ENCODE peak calls at places on chromosomes 7 and 10, in ten cellular contexts. One of them, this sample, is unnamed.

GRCh38 chr7:72321081-72321480 is 91.1 kb downstream of the CALN1 start:
- DNase-seq in CD4-positive, alpha-beta T cell: no peak
- DNase-seq in EL: no peak
- DNase-seq in myocyte: no peak
- DNase-seq in C1 segment of cervical spinal cord: no peak
- DNase-seq in activated CD8-positive, alpha-beta memory T cell treated with anti-CD3 and anti-CD28 coated beads for 48 hours: no peak
- DNase-seq in fibroblast of mammary gland: no peak
- DNase-seq in putamen: no peak
- DNase-seq in HEK293T: no peak
- DNase-seq in T-cell: no peak
- DNase-seq in this sample: no peak

GRCh38 chr7:149467321-149467859 is 6.5 kb upstream of the ZNF777 start:
- DNase-seq in T-cell: no peak
- DNase-seq in HEK293T: no peak
- DNase-seq in putamen: no peak
- DNase-seq in fibroblast of mammary gland: no peak
- DNase-seq in C1 segment of cervical spinal cord: no peak
- DNase-seq in myocyte: no peak
- DNase-seq in activated CD8-positive, alpha-beta memory T cell treated with anti-CD3 and anti-CD28 coated beads for 48 hours: no peak
- DNase-seq in CD4-positive, alpha-beta T cell: no peak
- DNase-seq in EL: no peak
- DNase-seq in this sample: no peak

GRCh38 chr7:21293771-21294170 is 134.1 kb upstream of the SP4 start:
- DNase-seq in EL: no peak
- DNase-seq in putamen: no peak
- DNase-seq in C1 segment of cervical spinal cord: no peak
- DNase-seq in T-cell: no peak
- DNase-seq in activated CD8-positive, alpha-beta memory T cell treated with anti-CD3 and anti-CD28 coated beads for 48 hours: no peak
- DNase-seq in fibroblast of mammary gland: no peak
- DNase-seq in CD4-positive, alpha-beta T cell: no peak
- DNase-seq in HEK293T: no peak
- DNase-seq in myocyte: no peak
- DNase-seq in this sample: no peak

GRCh38 chr10:120953897-120954296 is 102.7 kb downstream of the WDR11 start:
- DNase-seq in activated CD8-positive, alpha-beta memory T cell treated with anti-CD3 and anti-CD28 coated beads for 48 hours: no peak
- DNase-seq in C1 segment of cervical spinal cord: no peak
- DNase-seq in myocyte: no peak
- DNase-seq in T-cell: no peak
- DNase-seq in CD4-positive, alpha-beta T cell: no peak
- DNase-seq in fibroblast of mammary gland: no peak
- DNase-seq in EL: no peak
- DNase-seq in putamen: no peak
- DNase-seq in HEK293T: no peak
- DNase-seq in this sample: no peak

GRCh38 chr7:106260136-106260561 is 24.6 kb downstream of the NAMPT start:
- DNase-seq in HEK293T: no peak
- DNase-seq in fibroblast of mammary gland: peak; percentile 16
- DNase-seq in EL: no peak
- DNase-seq in putamen: no peak
- DNase-seq in CD4-positive, alpha-beta T cell: no peak
- DNase-seq in myocyte: peak; percentile 37
- DNase-seq in T-cell: no peak
- DNase-seq in C1 segment of cervical spinal cord: no peak
- DNase-seq in activated CD8-positive, alpha-beta memory T cell treated with anti-CD3 and anti-CD28 coated beads for 48 hours: no peak
- DNase-seq in this sample: no peak

GRCh38 chr7:70698219-70698832 is 433.6 kb upstream of the GALNT17 start:
- DNase-seq in HEK293T: peak; percentile 47
- DNase-seq in myocyte: peak; percentile 82
- DNase-seq in C1 segment of cervical spinal cord: no peak
- DNase-seq in EL: peak; percentile 54
- DNase-seq in putamen: peak; percentile 68
- DNase-seq in T-cell: no peak
- DNase-seq in fibroblast of mammary gland: peak; percentile 76
- DNase-seq in CD4-positive, alpha-beta T cell: no peak
- DNase-seq in activated CD8-positive, alpha-beta memory T cell treated with anti-CD3 and anti-CD28 coated beads for 48 hours: no peak
- DNase-seq in this sample: peak; percentile 70

GRCh38 chr7:76260171-76260703 is 42.2 kb upstream of the HSPB1 start:
- DNase-seq in EL: peak; percentile 33
- DNase-seq in C1 segment of cervical spinal cord: no peak
- DNase-seq in myocyte: no peak
- DNase-seq in putamen: no peak
- DNase-seq in CD4-positive, alpha-beta T cell: peak; percentile 14
- DNase-seq in fibroblast of mammary gland: peak; percentile 11
- DNase-seq in activated CD8-positive, alpha-beta memory T cell treated with anti-CD3 and anti-CD28 coated beads for 48 hours: no peak
- DNase-seq in T-cell: peak; percentile 35
- DNase-seq in HEK293T: peak; percentile 90
- DNase-seq in this sample: peak; percentile 26

GRCh38 chr10:77602231-77602912 is 35.2 kb downstream of the KCNMA1 start:
- DNase-seq in myocyte: no peak
- DNase-seq in fibroblast of mammary gland: peak; percentile 59
- DNase-seq in activated CD8-positive, alpha-beta memory T cell treated with anti-CD3 and anti-CD28 coated beads for 48 hours: no peak
- DNase-seq in HEK293T: no peak
- DNase-seq in EL: peak; percentile 64
- DNase-seq in C1 segment of cervical spinal cord: no peak
- DNase-seq in T-cell: no peak
- DNase-seq in CD4-positive, alpha-beta T cell: no peak
- DNase-seq in putamen: no peak
- DNase-seq in this sample: peak; percentile 50

GRCh38 chr10:83678850-83679249 is 460.5 kb upstream of the GHITM start:
- DNase-seq in T-cell: no peak
- DNase-seq in fibroblast of mammary gland: no peak
- DNase-seq in CD4-positive, alpha-beta T cell: no peak
- DNase-seq in putamen: no peak
- DNase-seq in EL: no peak
- DNase-seq in HEK293T: no peak
- DNase-seq in myocyte: no peak
- DNase-seq in activated CD8-positive, alpha-beta memory T cell treated with anti-CD3 and anti-CD28 coated beads for 48 hours: no peak
- DNase-seq in C1 segment of cervical spinal cord: no peak
- DNase-seq in this sample: no peak

GRCh38 chr10:78806805-78807221 is 262.0 kb upstream of the ZMIZ1 start:
- DNase-seq in C1 segment of cervical spinal cord: no peak
- DNase-seq in fibroblast of mammary gland: no peak
- DNase-seq in putamen: no peak
- DNase-seq in myocyte: no peak
- DNase-seq in CD4-positive, alpha-beta T cell: no peak
- DNase-seq in EL: no peak
- DNase-seq in T-cell: no peak
- DNase-seq in activated CD8-positive, alpha-beta memory T cell treated with anti-CD3 and anti-CD28 coated beads for 48 hours: no peak
- DNase-seq in HEK293T: no peak
- DNase-seq in this sample: no peak

GRCh38 chr10:119090026-119090808 is 9.6 kb upstream of the EIF3A start:
- DNase-seq in T-cell: peak; percentile 71
- DNase-seq in C1 segment of cervical spinal cord: no peak
- DNase-seq in EL: no peak
- DNase-seq in HEK293T: no peak
- DNase-seq in activated CD8-positive, alpha-beta memory T cell treated with anti-CD3 and anti-CD28 coated beads for 48 hours: no peak
- DNase-seq in fibroblast of mammary gland: no peak
- DNase-seq in putamen: no peak
- DNase-seq in myocyte: no peak
- DNase-seq in CD4-positive, alpha-beta T cell: peak; percentile 48
- DNase-seq in this sample: no peak

GRCh38 chr10:101797403-101798059 is 14.3 kb upstream of the NPM3 start:
- DNase-seq in C1 segment of cervical spinal cord: no peak
- DNase-seq in myocyte: no peak
- DNase-seq in activated CD8-positive, alpha-beta memory T cell treated with anti-CD3 and anti-CD28 coated beads for 48 hours: no peak
- DNase-seq in HEK293T: no peak
- DNase-seq in fibroblast of mammary gland: no peak
- DNase-seq in T-cell: no peak
- DNase-seq in CD4-positive, alpha-beta T cell: no peak
- DNase-seq in EL: no peak
- DNase-seq in putamen: no peak
- DNase-seq in this sample: no peak

GRCh38 chr10:90418869-90419652 is 438.8 kb downstream of the HTR7 start:
- DNase-seq in putamen: no peak
- DNase-seq in activated CD8-positive, alpha-beta memory T cell treated with anti-CD3 and anti-CD28 coated beads for 48 hours: no peak
- DNase-seq in fibroblast of mammary gland: peak; percentile 92
- DNase-seq in HEK293T: no peak
- DNase-seq in CD4-positive, alpha-beta T cell: no peak
- DNase-seq in C1 segment of cervical spinal cord: no peak
- DNase-seq in myocyte: peak; percentile 5
- DNase-seq in T-cell: no peak
- DNase-seq in EL: peak; percentile 84
- DNase-seq in this sample: peak; percentile 76

GRCh38 chr10:125332548-125333208 is 172.3 kb upstream of the CTBP2 start:
- DNase-seq in HEK293T: no peak
- DNase-seq in C1 segment of cervical spinal cord: no peak
- DNase-seq in EL: no peak
- DNase-seq in CD4-positive, alpha-beta T cell: no peak
- DNase-seq in putamen: no peak
- DNase-seq in myocyte: no peak
- DNase-seq in T-cell: no peak
- DNase-seq in fibroblast of mammary gland: no peak
- DNase-seq in activated CD8-positive, alpha-beta memory T cell treated with anti-CD3 and anti-CD28 coated beads for 48 hours: no peak
- DNase-seq in this sample: no peak

GRCh38 chr10:17029581-17030271 is 99.9 kb downstream of the CUBN start:
- DNase-seq in fibroblast of mammary gland: peak; percentile 90
- DNase-seq in T-cell: peak; percentile 64
- DNase-seq in myocyte: peak; percentile 76
- DNase-seq in CD4-positive, alpha-beta T cell: peak; percentile 63
- DNase-seq in EL: peak; percentile 83
- DNase-seq in HEK293T: peak; percentile 23
- DNase-seq in C1 segment of cervical spinal cord: peak; percentile 43
- DNase-seq in activated CD8-positive, alpha-beta memory T cell treated with anti-CD3 and anti-CD28 coated beads for 48 hours: peak; percentile 57
- DNase-seq in putamen: peak; percentile 43
- DNase-seq in this sample: peak; percentile 91

GRCh38 chr10:86090807-86091206 is 275.8 kb downstream of the GRID1 start:
- DNase-seq in fibroblast of mammary gland: no peak
- DNase-seq in C1 segment of cervical spinal cord: no peak
- DNase-seq in EL: no peak
- DNase-seq in myocyte: no peak
- DNase-seq in putamen: no peak
- DNase-seq in CD4-positive, alpha-beta T cell: no peak
- DNase-seq in HEK293T: no peak
- DNase-seq in activated CD8-positive, alpha-beta memory T cell treated with anti-CD3 and anti-CD28 coated beads for 48 hours: no peak
- DNase-seq in T-cell: no peak
- DNase-seq in this sample: no peak

GRCh38 chr7:24717694-24718320 is 39.5 kb downstream of the GSDME start:
- DNase-seq in C1 segment of cervical spinal cord: no peak
- DNase-seq in putamen: no peak
- DNase-seq in HEK293T: no peak
- DNase-seq in activated CD8-positive, alpha-beta memory T cell treated with anti-CD3 and anti-CD28 coated beads for 48 hours: no peak
- DNase-seq in CD4-positive, alpha-beta T cell: no peak
- DNase-seq in myocyte: no peak
- DNase-seq in EL: no peak
- DNase-seq in T-cell: no peak
- DNase-seq in fibroblast of mammary gland: no peak
- DNase-seq in this sample: no peak

GRCh38 chr10:110865184-110865803 is 6.4 kb upstream of the PDCD4 start:
- DNase-seq in putamen: no peak
- DNase-seq in fibroblast of mammary gland: peak; percentile 66
- DNase-seq in activated CD8-positive, alpha-beta memory T cell treated with anti-CD3 and anti-CD28 coated beads for 48 hours: no peak
- DNase-seq in myocyte: peak; percentile 87
- DNase-seq in C1 segment of cervical spinal cord: no peak
- DNase-seq in CD4-positive, alpha-beta T cell: no peak
- DNase-seq in EL: peak; percentile 80
- DNase-seq in HEK293T: no peak
- DNase-seq in T-cell: no peak
- DNase-seq in this sample: peak; percentile 90

GRCh38 chr10:69333205-69333604 is 54.9 kb downstream of the HK1 start:
- DNase-seq in putamen: no peak
- DNase-seq in activated CD8-positive, alpha-beta memory T cell treated with anti-CD3 and anti-CD28 coated beads for 48 hours: no peak
- DNase-seq in myocyte: peak; percentile 77
- DNase-seq in T-cell: no peak
- DNase-seq in HEK293T: no peak
- DNase-seq in fibroblast of mammary gland: no peak
- DNase-seq in EL: peak; percentile 49
- DNase-seq in CD4-positive, alpha-beta T cell: no peak
- DNase-seq in C1 segment of cervical spinal cord: no peak
- DNase-seq in this sample: no peak

GRCh38 chr7:87151701-87152111 is 547 bp upstream of the DMTF1 start:
- DNase-seq in C1 segment of cervical spinal cord: no peak
- DNase-seq in CD4-positive, alpha-beta T cell: no peak
- DNase-seq in fibroblast of mammary gland: no peak
- DNase-seq in putamen: no peak
- DNase-seq in myocyte: no peak
- DNase-seq in activated CD8-positive, alpha-beta memory T cell treated with anti-CD3 and anti-CD28 coated beads for 48 hours: no peak
- DNase-seq in T-cell: no peak
- DNase-seq in EL: no peak
- DNase-seq in HEK293T: no peak
- DNase-seq in this sample: no peak

GRCh38 chr7:2029936-2030335 is 202.8 kb downstream of the MAD1L1 start:
- DNase-seq in EL: no peak
- DNase-seq in activated CD8-positive, alpha-beta memory T cell treated with anti-CD3 and anti-CD28 coated beads for 48 hours: no peak
- DNase-seq in HEK293T: no peak
- DNase-seq in fibroblast of mammary gland: no peak
- DNase-seq in CD4-positive, alpha-beta T cell: no peak
- DNase-seq in myocyte: no peak
- DNase-seq in C1 segment of cervical spinal cord: no peak
- DNase-seq in putamen: no peak
- DNase-seq in T-cell: no peak
- DNase-seq in this sample: no peak

GRCh38 chr10:101575580-101576228 is 12.4 kb downstream of the POLL start:
- DNase-seq in T-cell: no peak
- DNase-seq in C1 segment of cervical spinal cord: no peak
- DNase-seq in fibroblast of mammary gland: no peak
- DNase-seq in CD4-positive, alpha-beta T cell: no peak
- DNase-seq in activated CD8-positive, alpha-beta memory T cell treated with anti-CD3 and anti-CD28 coated beads for 48 hours: no peak
- DNase-seq in myocyte: no peak
- DNase-seq in EL: no peak
- DNase-seq in HEK293T: no peak
- DNase-seq in putamen: no peak
- DNase-seq in this sample: no peak

GRCh38 chr10:103057980-103058568 is 135.0 kb downstream of the NT5C2 start:
- DNase-seq in myocyte: no peak
- DNase-seq in EL: no peak
- DNase-seq in activated CD8-positive, alpha-beta memory T cell treated with anti-CD3 and anti-CD28 coated beads for 48 hours: no peak
- DNase-seq in HEK293T: no peak
- DNase-seq in fibroblast of mammary gland: no peak
- DNase-seq in CD4-positive, alpha-beta T cell: no peak
- DNase-seq in C1 segment of cervical spinal cord: no peak
- DNase-seq in putamen: no peak
- DNase-seq in T-cell: no peak
- DNase-seq in this sample: no peak

GRCh38 chr7:289756-290553 is at the start of gene FOXL3:
- DNase-seq in putamen: no peak
- DNase-seq in myocyte: no peak
- DNase-seq in HEK293T: no peak
- DNase-seq in C1 segment of cervical spinal cord: no peak
- DNase-seq in T-cell: no peak
- DNase-seq in activated CD8-positive, alpha-beta memory T cell treated with anti-CD3 and anti-CD28 coated beads for 48 hours: no peak
- DNase-seq in EL: no peak
- DNase-seq in CD4-positive, alpha-beta T cell: no peak
- DNase-seq in fibroblast of mammary gland: no peak
- DNase-seq in this sample: no peak

GRCh38 chr7:84701524-84702306 is 485.1 kb downstream of the SEMA3D start:
- DNase-seq in fibroblast of mammary gland: peak; percentile 87
- DNase-seq in T-cell: no peak
- DNase-seq in HEK293T: peak; percentile 36
- DNase-seq in putamen: no peak
- DNase-seq in CD4-positive, alpha-beta T cell: no peak
- DNase-seq in activated CD8-positive, alpha-beta memory T cell treated with anti-CD3 and anti-CD28 coated beads for 48 hours: no peak
- DNase-seq in myocyte: peak; percentile 89
- DNase-seq in C1 segment of cervical spinal cord: no peak
- DNase-seq in EL: peak; percentile 97
- DNase-seq in this sample: peak; percentile 98

GRCh38 chr10:6202684-6203330 is at the start of gene PFKFB3:
- DNase-seq in fibroblast of mammary gland: peak; percentile 89
- DNase-seq in C1 segment of cervical spinal cord: peak; percentile 97
- DNase-seq in HEK293T: peak; percentile 95
- DNase-seq in myocyte: peak; percentile 96
- DNase-seq in EL: peak; percentile 94
- DNase-seq in putamen: peak; percentile 96
- DNase-seq in T-cell: peak; percentile 68
- DNase-seq in activated CD8-positive, alpha-beta memory T cell treated with anti-CD3 and anti-CD28 coated beads for 48 hours: peak; percentile 91
- DNase-seq in CD4-positive, alpha-beta T cell: peak; percentile 92
- DNase-seq in this sample: peak; percentile 91

GRCh38 chr7:115707684-115708341 is 322.8 kb downstream of the TFEC start:
- DNase-seq in myocyte: peak; percentile 8
- DNase-seq in CD4-positive, alpha-beta T cell: no peak
- DNase-seq in fibroblast of mammary gland: no peak
- DNase-seq in putamen: no peak
- DNase-seq in T-cell: no peak
- DNase-seq in C1 segment of cervical spinal cord: peak; percentile 34
- DNase-seq in EL: no peak
- DNase-seq in activated CD8-positive, alpha-beta memory T cell treated with anti-CD3 and anti-CD28 coated beads for 48 hours: no peak
- DNase-seq in HEK293T: peak; percentile 7
- DNase-seq in this sample: no peak

GRCh38 chr7:159227433-159227832 is 82.8 kb upstream of the VIPR2 start:
- DNase-seq in putamen: peak; percentile 27
- DNase-seq in CD4-positive, alpha-beta T cell: no peak
- DNase-seq in C1 segment of cervical spinal cord: peak; percentile 28
- DNase-seq in EL: no peak
- DNase-seq in myocyte: no peak
- DNase-seq in T-cell: no peak
- DNase-seq in fibroblast of mammary gland: no peak
- DNase-seq in activated CD8-positive, alpha-beta memory T cell treated with anti-CD3 and anti-CD28 coated beads for 48 hours: no peak
- DNase-seq in HEK293T: no peak
- DNase-seq in this sample: no peak

This sample was measured in LHCN-M2.